ENCODE peak calls at places on chromosome 14, in four cellular contexts. M is HEK293T, H is NCI-H524, C is germinal center. B is an unnamed sample.

GRCh38 chr14:73741386-73741875 is 27.2 kb upstream of the PNMA1 start:
- DNase-seq in M (no peak), H (no peak), C (peak), B (peak)

GRCh38 chr14:56331815-56332214 is 213.6 kb downstream of the PELI2 start:
- DNase-seq in M (no peak), H (peak), C (no peak), B (no peak)

GRCh38 chr14:95235351-95235750 is 78.0 kb upstream of the DICER1 start:
- DNase-seq in M (no peak), H (no peak), C (no peak), B (no peak)

GRCh38 chr14:89891055-89891454 is 63.5 kb downstream of the EFCAB11 start:
- DNase-seq in M (no peak), H (no peak), C (no peak), B (no peak)

GRCh38 chr14:49768301-49769121 is 558 bp downstream of the KLHDC2 start:
- DNase-seq in M (peak), H (peak), C (peak), B (peak)

GRCh38 chr14:32023540-32023939 is 53.6 kb upstream of the ARHGAP5 start:
- DNase-seq in M (no peak), H (no peak), C (no peak), B (no peak)

GRCh38 chr14:81728447-81728846 is 194.8 kb upstream of the SEL1L start:
- DNase-seq in M (no peak), H (no peak), C (no peak), B (no peak)

GRCh38 chr14:37150414-37150813 is 22.0 kb downstream of the SLC25A21 start:
- DNase-seq in M (peak), H (peak), C (no peak), B (no peak)

GRCh38 chr14:100864960-100865681 is 38.4 kb downstream of the RTL1 start:
- DNase-seq in M (no peak), H (no peak), C (no peak), B (no peak)

GRCh38 chr14:81222694-81223093 is 1.9 kb upstream of the GTF2A1 start:
- DNase-seq in M (no peak), H (no peak), C (no peak), B (no peak)

GRCh38 chr14:90388437-90388836 is 8.4 kb upstream of the CALM1 start:
- DNase-seq in M (no peak), H (peak), C (no peak), B (no peak)

GRCh38 chr14:23396126-23396525 is 11.9 kb downstream of the MYH6 start:
- DNase-seq in M (no peak), H (no peak), C (no peak), B (no peak)

GRCh38 chr14:89013098-89013504 is 188.7 kb downstream of the TTC8 start:
- DNase-seq in M (peak), H (peak), C (no peak), B (no peak)

GRCh38 chr14:33512201-33512600 is 438.7 kb downstream of the EGLN3 start:
- DNase-seq in M (no peak), H (no peak), C (no peak), B (no peak)

GRCh38 chr14:36657409-36658090 is 4.1 kb upstream of the PAX9 start:
- DNase-seq in M (no peak), H (peak), C (no peak), B (no peak)

GRCh38 chr14:74309125-74309654 is 6.5 kb upstream of the ABCD4 start:
- DNase-seq in M (no peak), H (no peak), C (no peak), B (no peak)

GRCh38 chr14:96637521-96637920 is 135.3 kb downstream of the PAPOLA start:
- DNase-seq in M (peak), H (no peak), C (peak), B (no peak)

GRCh38 chr14:100592461-100592871 is 5.2 kb upstream of the BEGAIN start:
- DNase-seq in M (no peak), H (no peak), C (no peak), B (no peak)

GRCh38 chr14:63713058-63713457 is 14.8 kb downstream of the SGPP1 start:
- DNase-seq in M (no peak), H (no peak), C (no peak), B (no peak)

GRCh38 chr14:100816286-100816949 is 9.5 kb upstream of the MEG3 start:
- DNase-seq in M (no peak), H (no peak), C (no peak), B (no peak)

GRCh38 chr14:99038401-99038800 is 233.6 kb downstream of the BCL11B start:
- DNase-seq in M (no peak), H (no peak), C (no peak), B (no peak)

GRCh38 chr14:103066399-103066798 is 9.1 kb upstream of the CDC42BPB start:
- DNase-seq in M (no peak), H (no peak), C (no peak), B (no peak)

GRCh38 chr14:69027242-69027913 is 48.3 kb upstream of the ACTN1 start:
- DNase-seq in M (no peak), H (no peak), C (no peak), B (no peak)

GRCh38 chr14:52299692-52300278 is 14.3 kb upstream of the PTGER2 start:
- DNase-seq in M (peak), H (peak), C (peak), B (peak)

GRCh38 chr14:23054000-23054811 is 3.1 kb downstream of the CDH24 start:
- DNase-seq in M (no peak), H (no peak), C (no peak), B (peak)

GRCh38 chr14:91078095-91078737 is 17.8 kb upstream of the RPS6KA5 start:
- DNase-seq in M (no peak), H (no peak), C (no peak), B (peak)

GRCh38 chr14:96894966-96895365 is 97.8 kb downstream of the VRK1 start:
- DNase-seq in M (no peak), H (no peak), C (no peak), B (no peak)

GRCh38 chr14:50784683-50785505 is 46.1 kb downstream of the NIN start:
- DNase-seq in M (no peak), H (peak), C (no peak), B (no peak)

GRCh38 chr14:103544627-103545218 is 15.7 kb downstream of the TRMT61A start:
- DNase-seq in M (no peak), H (no peak), C (no peak), B (no peak)

GRCh38 chr14:72736348-72736747 is 157.6 kb downstream of the DPF3 start:
- DNase-seq in M (no peak), H (peak), C (no peak), B (no peak)

GRCh38 chr14:86652512-86652911 is 1122.6 kb downstream of the FLRT2 start:
- DNase-seq in M (no peak), H (no peak), C (no peak), B (no peak)

GRCh38 chr14:86824167-86824566 is 1168.8 kb downstream of the GALC start:
- DNase-seq in M (no peak), H (no peak), C (no peak), B (no peak)

GRCh38 chr14:92362781-92363235 is 39.8 kb downstream of the SLC24A4 start:
- DNase-seq in M (no peak), H (peak), C (no peak), B (no peak)

GRCh38 chr14:53411110-53411509 is 258.0 kb upstream of the DDHD1 start:
- DNase-seq in M (no peak), H (no peak), C (no peak), B (no peak)

B was measured in GM20000.